ENCODE peak calls at places on chromosomes 4 and X, in six cellular contexts. One of them, this sample, is unnamed.

GRCh38 chrX:27350476-27350875 is 112.7 kb downstream of the PPP4R3C start:
- DNase-seq in H7: no peak
- DNase-seq in uterus: no peak
- DNase-seq in GM23248: no peak
- DNase-seq in activated T-cell treated with anti-CD3 and anti-CD28 coated beads, Interleukin-2, amount 50 U/mL, for 1 hour: no peak
- DNase-seq in SK-MEL-5: no peak
- DNase-seq in this sample: no peak

GRCh38 chr4:34935739-34936138 is 1308.6 kb downstream of the ARAP2 start:
- DNase-seq in GM23248: no peak
- DNase-seq in H7: no peak
- DNase-seq in uterus: no peak
- DNase-seq in SK-MEL-5: no peak
- DNase-seq in activated T-cell treated with anti-CD3 and anti-CD28 coated beads, Interleukin-2, amount 50 U/mL, for 1 hour: no peak
- DNase-seq in this sample: no peak

GRCh38 chr4:173547889-173548288 is 17.9 kb upstream of the HAND2 start:
- DNase-seq in uterus: no peak
- DNase-seq in SK-MEL-5: no peak
- DNase-seq in activated T-cell treated with anti-CD3 and anti-CD28 coated beads, Interleukin-2, amount 50 U/mL, for 1 hour: no peak
- DNase-seq in GM23248: no peak
- DNase-seq in H7: no peak
- DNase-seq in this sample: no peak

GRCh38 chrX:1390621-1391369 is 1.1 kb downstream of the SLC25A6 start:
- DNase-seq in GM23248: peak
- DNase-seq in SK-MEL-5: no peak
- DNase-seq in activated T-cell treated with anti-CD3 and anti-CD28 coated beads, Interleukin-2, amount 50 U/mL, for 1 hour: peak
- DNase-seq in uterus: peak
- DNase-seq in H7: no peak
- DNase-seq in this sample: no peak

GRCh38 chr4:68404153-68404552 is 43.1 kb upstream of the TMPRSS11E start:
- DNase-seq in activated T-cell treated with anti-CD3 and anti-CD28 coated beads, Interleukin-2, amount 50 U/mL, for 1 hour: no peak
- DNase-seq in GM23248: no peak
- DNase-seq in H7: peak
- DNase-seq in SK-MEL-5: no peak
- DNase-seq in uterus: no peak
- DNase-seq in this sample: no peak

GRCh38 chrX:15815779-15816452 is 25.6 kb downstream of the ZRSR2 start:
- DNase-seq in activated T-cell treated with anti-CD3 and anti-CD28 coated beads, Interleukin-2, amount 50 U/mL, for 1 hour: no peak
- DNase-seq in GM23248: peak
- DNase-seq in uterus: no peak
- DNase-seq in H7: peak
- DNase-seq in SK-MEL-5: peak
- DNase-seq in this sample: no peak

GRCh38 chr4:79575709-79576479 is 167.9 kb upstream of the GK2 start:
- DNase-seq in uterus: no peak
- DNase-seq in SK-MEL-5: no peak
- DNase-seq in GM23248: peak
- DNase-seq in H7: no peak
- DNase-seq in activated T-cell treated with anti-CD3 and anti-CD28 coated beads, Interleukin-2, amount 50 U/mL, for 1 hour: no peak
- DNase-seq in this sample: no peak

GRCh38 chr4:158856852-158857251 is 88.0 kb downstream of the FNIP2 start:
- DNase-seq in SK-MEL-5: peak
- DNase-seq in GM23248: peak
- DNase-seq in activated T-cell treated with anti-CD3 and anti-CD28 coated beads, Interleukin-2, amount 50 U/mL, for 1 hour: no peak
- DNase-seq in uterus: no peak
- DNase-seq in H7: peak
- DNase-seq in this sample: peak

GRCh38 chr4:188714488-188714887 is 575.2 kb downstream of the TRIML1 start:
- DNase-seq in uterus: no peak
- DNase-seq in activated T-cell treated with anti-CD3 and anti-CD28 coated beads, Interleukin-2, amount 50 U/mL, for 1 hour: no peak
- DNase-seq in GM23248: peak
- DNase-seq in SK-MEL-5: no peak
- DNase-seq in H7: no peak
- DNase-seq in this sample: no peak

GRCh38 chr4:126776361-126776760 is 856.4 kb upstream of the INTU start:
- DNase-seq in uterus: no peak
- DNase-seq in SK-MEL-5: no peak
- DNase-seq in H7: no peak
- DNase-seq in GM23248: peak
- DNase-seq in activated T-cell treated with anti-CD3 and anti-CD28 coated beads, Interleukin-2, amount 50 U/mL, for 1 hour: no peak
- DNase-seq in this sample: no peak

GRCh38 chrX:82677281-82677680 is 830.8 kb upstream of the POU3F4 start:
- DNase-seq in activated T-cell treated with anti-CD3 and anti-CD28 coated beads, Interleukin-2, amount 50 U/mL, for 1 hour: no peak
- DNase-seq in H7: no peak
- DNase-seq in uterus: no peak
- DNase-seq in SK-MEL-5: no peak
- DNase-seq in GM23248: no peak
- DNase-seq in this sample: no peak

GRCh38 chr4:47071863-47072441 is 40.6 kb downstream of the GABRB1 start:
- DNase-seq in GM23248: peak
- DNase-seq in uterus: no peak
- DNase-seq in H7: no peak
- DNase-seq in SK-MEL-5: no peak
- DNase-seq in activated T-cell treated with anti-CD3 and anti-CD28 coated beads, Interleukin-2, amount 50 U/mL, for 1 hour: no peak
- DNase-seq in this sample: no peak

GRCh38 chr4:14025093-14025492 is 397.6 kb upstream of the BOD1L1 start:
- DNase-seq in uterus: no peak
- DNase-seq in GM23248: peak
- DNase-seq in SK-MEL-5: no peak
- DNase-seq in activated T-cell treated with anti-CD3 and anti-CD28 coated beads, Interleukin-2, amount 50 U/mL, for 1 hour: no peak
- DNase-seq in H7: no peak
- DNase-seq in this sample: no peak

GRCh38 chr4:124722069-124722468 is 9.5 kb upstream of the ANKRD50 start:
- DNase-seq in GM23248: peak
- DNase-seq in uterus: no peak
- DNase-seq in SK-MEL-5: peak
- DNase-seq in activated T-cell treated with anti-CD3 and anti-CD28 coated beads, Interleukin-2, amount 50 U/mL, for 1 hour: no peak
- DNase-seq in H7: no peak
- DNase-seq in this sample: no peak

GRCh38 chr4:3315566-3315965 is 22.7 kb downstream of the RGS12 start:
- DNase-seq in uterus: no peak
- DNase-seq in GM23248: no peak
- DNase-seq in SK-MEL-5: no peak
- DNase-seq in activated T-cell treated with anti-CD3 and anti-CD28 coated beads, Interleukin-2, amount 50 U/mL, for 1 hour: no peak
- DNase-seq in H7: no peak
- DNase-seq in this sample: no peak

GRCh38 chr4:176838611-176839411 is 46.1 kb upstream of the VEGFC start:
- DNase-seq in GM23248: peak
- DNase-seq in activated T-cell treated with anti-CD3 and anti-CD28 coated beads, Interleukin-2, amount 50 U/mL, for 1 hour: no peak
- DNase-seq in uterus: no peak
- DNase-seq in H7: no peak
- DNase-seq in SK-MEL-5: no peak
- DNase-seq in this sample: no peak

GRCh38 chr4:100983426-100983825 is 363.9 kb downstream of the PPP3CA start:
- DNase-seq in activated T-cell treated with anti-CD3 and anti-CD28 coated beads, Interleukin-2, amount 50 U/mL, for 1 hour: no peak
- DNase-seq in GM23248: peak
- DNase-seq in SK-MEL-5: no peak
- DNase-seq in H7: no peak
- DNase-seq in uterus: no peak
- DNase-seq in this sample: no peak

GRCh38 chr4:173521474-173522159 is 8.4 kb downstream of the HAND2 start:
- DNase-seq in GM23248: no peak
- DNase-seq in H7: peak
- DNase-seq in SK-MEL-5: no peak
- DNase-seq in activated T-cell treated with anti-CD3 and anti-CD28 coated beads, Interleukin-2, amount 50 U/mL, for 1 hour: no peak
- DNase-seq in uterus: no peak
- DNase-seq in this sample: no peak

GRCh38 chr4:183532823-183533222 is 28.0 kb downstream of the ING2 start:
- DNase-seq in SK-MEL-5: no peak
- DNase-seq in GM23248: no peak
- DNase-seq in uterus: no peak
- DNase-seq in H7: no peak
- DNase-seq in activated T-cell treated with anti-CD3 and anti-CD28 coated beads, Interleukin-2, amount 50 U/mL, for 1 hour: no peak
- DNase-seq in this sample: no peak

GRCh38 chr4:139266583-139267257 is 13.3 kb downstream of the MGARP start:
- DNase-seq in uterus: peak
- DNase-seq in GM23248: peak
- DNase-seq in H7: peak
- DNase-seq in SK-MEL-5: peak
- DNase-seq in activated T-cell treated with anti-CD3 and anti-CD28 coated beads, Interleukin-2, amount 50 U/mL, for 1 hour: peak
- DNase-seq in this sample: no peak

GRCh38 chr4:127586922-127587571 is 45.7 kb upstream of the INTU start:
- DNase-seq in SK-MEL-5: peak
- DNase-seq in GM23248: peak
- DNase-seq in activated T-cell treated with anti-CD3 and anti-CD28 coated beads, Interleukin-2, amount 50 U/mL, for 1 hour: no peak
- DNase-seq in uterus: no peak
- DNase-seq in H7: peak
- DNase-seq in this sample: peak

GRCh38 chr4:53654300-53654758 is 63.0 kb upstream of the LNX1 start:
- DNase-seq in GM23248: peak
- DNase-seq in SK-MEL-5: no peak
- DNase-seq in H7: no peak
- DNase-seq in uterus: peak
- DNase-seq in activated T-cell treated with anti-CD3 and anti-CD28 coated beads, Interleukin-2, amount 50 U/mL, for 1 hour: no peak
- DNase-seq in this sample: peak

GRCh38 chr4:4502694-4503311 is 39.0 kb downstream of the STX18 start:
- DNase-seq in uterus: no peak
- DNase-seq in H7: no peak
- DNase-seq in SK-MEL-5: peak
- DNase-seq in GM23248: peak
- DNase-seq in activated T-cell treated with anti-CD3 and anti-CD28 coated beads, Interleukin-2, amount 50 U/mL, for 1 hour: peak
- DNase-seq in this sample: no peak

GRCh38 chr4:123305746-123306145 is 90.8 kb upstream of the SPRY1 start:
- DNase-seq in H7: no peak
- DNase-seq in GM23248: no peak
- DNase-seq in uterus: no peak
- DNase-seq in activated T-cell treated with anti-CD3 and anti-CD28 coated beads, Interleukin-2, amount 50 U/mL, for 1 hour: no peak
- DNase-seq in SK-MEL-5: peak
- DNase-seq in this sample: peak

GRCh38 chrX:113548308-113549015 is 707.8 kb upstream of the AMOT start:
- DNase-seq in H7: peak
- DNase-seq in uterus: no peak
- DNase-seq in SK-MEL-5: no peak
- DNase-seq in activated T-cell treated with anti-CD3 and anti-CD28 coated beads, Interleukin-2, amount 50 U/mL, for 1 hour: no peak
- DNase-seq in GM23248: no peak
- DNase-seq in this sample: peak

GRCh38 chr4:120692964-120693363 is 229.6 kb downstream of the PRDM5 start:
- DNase-seq in uterus: no peak
- DNase-seq in GM23248: peak
- DNase-seq in activated T-cell treated with anti-CD3 and anti-CD28 coated beads, Interleukin-2, amount 50 U/mL, for 1 hour: no peak
- DNase-seq in SK-MEL-5: peak
- DNase-seq in H7: no peak
- DNase-seq in this sample: no peak

GRCh38 chr4:107733431-107733925 is 13.4 kb upstream of the PAPSS1 start:
- DNase-seq in activated T-cell treated with anti-CD3 and anti-CD28 coated beads, Interleukin-2, amount 50 U/mL, for 1 hour: no peak
- DNase-seq in SK-MEL-5: no peak
- DNase-seq in uterus: no peak
- DNase-seq in GM23248: no peak
- DNase-seq in H7: no peak
- DNase-seq in this sample: no peak

GRCh38 chr4:36348403-36348938 is 67.1 kb downstream of the DTHD1 start:
- DNase-seq in activated T-cell treated with anti-CD3 and anti-CD28 coated beads, Interleukin-2, amount 50 U/mL, for 1 hour: no peak
- DNase-seq in GM23248: no peak
- DNase-seq in SK-MEL-5: no peak
- DNase-seq in H7: no peak
- DNase-seq in uterus: no peak
- DNase-seq in this sample: no peak

GRCh38 chr4:10619220-10619619 is 65.3 kb downstream of the CLNK start:
- DNase-seq in SK-MEL-5: no peak
- DNase-seq in activated T-cell treated with anti-CD3 and anti-CD28 coated beads, Interleukin-2, amount 50 U/mL, for 1 hour: no peak
- DNase-seq in uterus: no peak
- DNase-seq in H7: no peak
- DNase-seq in GM23248: no peak
- DNase-seq in this sample: peak

GRCh38 chr4:14345356-14345775 is 656.9 kb upstream of the CPEB2 start:
- DNase-seq in uterus: no peak
- DNase-seq in H7: no peak
- DNase-seq in GM23248: peak
- DNase-seq in SK-MEL-5: no peak
- DNase-seq in activated T-cell treated with anti-CD3 and anti-CD28 coated beads, Interleukin-2, amount 50 U/mL, for 1 hour: no peak
- DNase-seq in this sample: no peak

GRCh38 chr4:89152972-89153371 is 41.6 kb downstream of the TIGD2 start:
- DNase-seq in SK-MEL-5: no peak
- DNase-seq in uterus: no peak
- DNase-seq in H7: peak
- DNase-seq in activated T-cell treated with anti-CD3 and anti-CD28 coated beads, Interleukin-2, amount 50 U/mL, for 1 hour: no peak
- DNase-seq in GM23248: peak
- DNase-seq in this sample: peak

GRCh38 chrX:103554687-103555417 is 30.5 kb upstream of the TCEAL4 start:
- DNase-seq in SK-MEL-5: peak
- DNase-seq in H7: peak
- DNase-seq in GM23248: no peak
- DNase-seq in uterus: no peak
- DNase-seq in activated T-cell treated with anti-CD3 and anti-CD28 coated beads, Interleukin-2, amount 50 U/mL, for 1 hour: peak
- DNase-seq in this sample: no peak

GRCh38 chr4:183330841-183331240 is 8.6 kb upstream of the CLDN24 start:
- DNase-seq in H7: no peak
- DNase-seq in activated T-cell treated with anti-CD3 and anti-CD28 coated beads, Interleukin-2, amount 50 U/mL, for 1 hour: no peak
- DNase-seq in uterus: no peak
- DNase-seq in SK-MEL-5: no peak
- DNase-seq in GM23248: peak
- DNase-seq in this sample: no peak

This sample was measured in NCI-H345.